ENCODE peak calls at places on chromosome 16, in ten cellular contexts. One of them, this sample, is unnamed.

GRCh38 chr16:51636913-51637743 is 486.1 kb upstream of the SALL1 start:
- DNase-seq in cardiac muscle cell: peak; percentile 10
- DNase-seq in A549: no peak
- DNase-seq in HAP-1: peak; percentile 18
- DNase-seq in right cardiac atrium: no peak
- DNase-seq in psoas muscle: no peak
- DNase-seq in PC-3: peak; percentile 6
- DNase-seq in right atrium auricular region: no peak
- DNase-seq in cardiac fibroblast: no peak
- DNase-seq in body of pancreas: no peak
- DNase-seq in this sample: peak; percentile 81

GRCh38 chr16:64339052-64339770 is 782.7 kb downstream of the CDH11 start:
- DNase-seq in right cardiac atrium: no peak
- DNase-seq in PC-3: peak; percentile 74
- DNase-seq in right atrium auricular region: no peak
- DNase-seq in HAP-1: no peak
- DNase-seq in psoas muscle: no peak
- DNase-seq in cardiac fibroblast: peak; percentile 87
- DNase-seq in body of pancreas: no peak
- DNase-seq in cardiac muscle cell: peak; percentile 24
- DNase-seq in A549: no peak
- DNase-seq in this sample: no peak

GRCh38 chr16:77833906-77834599 is 45.7 kb downstream of the VAT1L start:
- DNase-seq in A549: no peak
- DNase-seq in cardiac fibroblast: peak; percentile 86
- DNase-seq in cardiac muscle cell: peak; percentile 91
- DNase-seq in right atrium auricular region: no peak
- DNase-seq in right cardiac atrium: no peak
- DNase-seq in PC-3: no peak
- DNase-seq in psoas muscle: no peak
- DNase-seq in HAP-1: no peak
- DNase-seq in body of pancreas: no peak
- DNase-seq in this sample: peak; percentile 83

GRCh38 chr16:29806641-29807425 is 504 bp downstream of the MAZ start:
- DNase-seq in body of pancreas: peak; percentile 67
- DNase-seq in cardiac muscle cell: peak; percentile 48
- DNase-seq in A549: peak; percentile 88
- DNase-seq in psoas muscle: peak; percentile 76
- DNase-seq in PC-3: peak; percentile 50
- DNase-seq in right atrium auricular region: no peak
- DNase-seq in right cardiac atrium: peak; percentile 63
- DNase-seq in HAP-1: peak; percentile 70
- DNase-seq in cardiac fibroblast: peak; percentile 40
- DNase-seq in this sample: no peak

GRCh38 chr16:22348296-22348695 is 26.1 kb downstream of the CDR2 start:
- DNase-seq in right cardiac atrium: no peak
- DNase-seq in cardiac fibroblast: no peak
- DNase-seq in psoas muscle: no peak
- DNase-seq in PC-3: peak; percentile 67
- DNase-seq in HAP-1: no peak
- DNase-seq in right atrium auricular region: no peak
- DNase-seq in A549: no peak
- DNase-seq in cardiac muscle cell: no peak
- DNase-seq in body of pancreas: no peak
- DNase-seq in this sample: peak; percentile 90

GRCh38 chr16:16830401-16830800 is 451.5 kb downstream of the NPIPA7 start:
- DNase-seq in A549: peak; percentile 80
- DNase-seq in body of pancreas: no peak
- DNase-seq in cardiac muscle cell: no peak
- DNase-seq in right cardiac atrium: no peak
- DNase-seq in psoas muscle: no peak
- DNase-seq in right atrium auricular region: no peak
- DNase-seq in HAP-1: no peak
- DNase-seq in PC-3: no peak
- DNase-seq in cardiac fibroblast: no peak
- DNase-seq in this sample: no peak

GRCh38 chr16:75048546-75048945 is 49.7 kb downstream of the ZNRF1 start:
- DNase-seq in PC-3: no peak
- DNase-seq in HAP-1: no peak
- DNase-seq in psoas muscle: no peak
- DNase-seq in body of pancreas: no peak
- DNase-seq in right atrium auricular region: no peak
- DNase-seq in A549: no peak
- DNase-seq in cardiac muscle cell: no peak
- DNase-seq in right cardiac atrium: no peak
- DNase-seq in cardiac fibroblast: no peak
- DNase-seq in this sample: no peak

GRCh38 chr16:17784073-17784472 is 313.3 kb upstream of the XYLT1 start:
- DNase-seq in right cardiac atrium: no peak
- DNase-seq in PC-3: peak; percentile 4
- DNase-seq in right atrium auricular region: no peak
- DNase-seq in body of pancreas: no peak
- DNase-seq in cardiac muscle cell: no peak
- DNase-seq in HAP-1: no peak
- DNase-seq in A549: peak; percentile 7
- DNase-seq in cardiac fibroblast: peak; percentile 49
- DNase-seq in psoas muscle: no peak
- DNase-seq in this sample: no peak

GRCh38 chr16:72072514-72073342 is 9.7 kb downstream of the HPR start:
- DNase-seq in cardiac muscle cell: peak; percentile 89
- DNase-seq in right cardiac atrium: no peak
- DNase-seq in HAP-1: no peak
- DNase-seq in psoas muscle: no peak
- DNase-seq in body of pancreas: peak; percentile 31
- DNase-seq in A549: no peak
- DNase-seq in right atrium auricular region: no peak
- DNase-seq in PC-3: no peak
- DNase-seq in cardiac fibroblast: no peak
- DNase-seq in this sample: no peak

GRCh38 chr16:54425681-54426549 is 139.3 kb upstream of the IRX3 start:
- DNase-seq in right atrium auricular region: no peak
- DNase-seq in PC-3: no peak
- DNase-seq in body of pancreas: peak; percentile 60
- DNase-seq in cardiac fibroblast: no peak
- DNase-seq in right cardiac atrium: no peak
- DNase-seq in cardiac muscle cell: no peak
- DNase-seq in A549: no peak
- DNase-seq in psoas muscle: no peak
- DNase-seq in HAP-1: no peak
- DNase-seq in this sample: no peak

DNA sequence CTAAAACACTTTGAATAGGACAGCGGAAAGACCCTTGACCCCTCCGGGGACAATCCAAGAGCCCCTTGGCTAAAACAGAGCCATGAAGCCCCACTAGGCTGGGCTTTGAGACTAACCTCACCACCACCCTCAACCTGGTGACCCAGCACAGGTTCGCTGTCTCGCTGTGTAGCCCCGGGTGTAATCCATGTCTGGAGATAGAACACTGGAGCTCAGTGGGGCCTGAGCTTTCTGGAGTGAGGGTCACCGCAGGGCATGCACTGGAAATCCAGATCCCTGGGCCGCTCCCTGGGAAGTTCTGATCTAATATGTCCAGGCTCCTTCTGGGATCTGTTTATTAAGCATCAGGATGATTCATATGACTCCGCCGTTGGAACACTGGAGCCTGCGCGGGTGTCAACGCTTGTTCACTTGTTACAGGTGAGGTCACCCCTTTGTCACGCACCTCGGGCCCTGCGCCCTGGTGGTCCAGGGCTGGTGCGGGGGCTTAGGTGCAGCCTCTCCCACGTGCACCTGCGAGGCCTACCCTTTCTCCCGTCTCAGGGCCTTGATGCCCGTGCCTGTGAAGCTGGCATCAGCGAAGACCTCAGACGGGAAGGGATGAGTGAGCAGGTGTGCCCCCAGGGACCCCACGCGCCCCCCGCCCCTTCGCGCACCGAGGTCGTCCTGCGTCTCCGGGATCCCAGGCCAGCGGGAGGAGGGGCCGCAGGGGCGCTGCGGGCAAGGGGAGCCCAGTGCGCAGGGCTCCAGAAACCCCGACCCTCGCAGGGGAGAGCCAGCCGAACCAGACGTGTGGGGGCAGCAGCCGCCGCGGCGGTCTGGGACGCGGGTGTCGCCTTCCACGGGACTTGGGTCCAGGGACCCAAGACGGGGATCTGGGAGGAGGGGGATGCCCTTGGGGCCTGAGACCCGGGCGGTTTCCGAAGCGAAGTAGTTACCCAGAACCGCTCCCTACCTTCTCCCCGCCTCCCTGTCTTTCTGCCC is 224.1 kb upstream of the FOXF1 start:
- DNase-seq in right atrium auricular region: no peak
- DNase-seq in right cardiac atrium: no peak
- DNase-seq in cardiac muscle cell: no peak
- DNase-seq in cardiac fibroblast: no peak
- DNase-seq in A549: no peak
- DNase-seq in body of pancreas: no peak
- DNase-seq in PC-3: no peak
- DNase-seq in HAP-1: no peak
- DNase-seq in psoas muscle: no peak
- DNase-seq in this sample: no peak
- H3K4me3 ChIP-seq in right atrium auricular region: no peak overlapping the region
- H3K4me3 ChIP-seq in right cardiac atrium: no peak overlapping the region
- H3K4me3 ChIP-seq in cardiac muscle cell: peak overlapping the region; percentile 27
- H3K4me3 ChIP-seq in cardiac fibroblast: no peak overlapping the region
- H3K4me3 ChIP-seq in A549: no peak overlapping the region
- H3K4me3 ChIP-seq in body of pancreas: no peak overlapping the region
- H3K4me3 ChIP-seq in PC-3: no peak overlapping the region
- H3K4me3 ChIP-seq in HAP-1: no peak overlapping the region
- H3K4me3 ChIP-seq in psoas muscle: no peak overlapping the region
- H3K4me3 ChIP-seq in this sample: no peak overlapping the region

DNA sequence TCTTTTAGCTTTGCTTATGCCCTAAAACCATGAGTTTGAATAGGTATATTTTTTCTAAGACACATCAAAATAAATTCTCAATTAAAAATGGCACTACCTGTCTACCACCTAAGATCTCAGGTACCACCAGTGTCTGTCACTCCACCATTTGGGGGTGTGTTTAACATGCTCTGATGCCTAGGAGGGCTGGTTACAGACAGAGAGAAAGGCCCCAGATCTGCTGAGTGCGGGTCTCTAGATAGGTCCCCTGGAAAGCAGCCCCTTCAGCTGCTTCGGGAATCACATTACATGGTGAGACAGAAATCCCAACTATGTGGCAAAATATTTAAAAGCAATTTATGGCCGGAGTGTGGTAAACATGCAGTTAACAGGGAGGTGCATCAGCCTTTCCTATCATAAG is 653 bp upstream of the VAC14 start:
- DNase-seq in body of pancreas: no peak
- DNase-seq in right atrium auricular region: no peak
- DNase-seq in right cardiac atrium: no peak
- DNase-seq in HAP-1: no peak
- DNase-seq in cardiac fibroblast: no peak
- DNase-seq in psoas muscle: no peak
- DNase-seq in PC-3: no peak
- DNase-seq in A549: no peak
- DNase-seq in cardiac muscle cell: no peak
- DNase-seq in this sample: no peak
- H3K4me3 ChIP-seq in body of pancreas: no peak overlapping the region
- H3K4me3 ChIP-seq in right atrium auricular region: peak overlapping the region; percentile 96
- H3K4me3 ChIP-seq in right cardiac atrium: no peak overlapping the region
- H3K4me3 ChIP-seq in HAP-1: no peak overlapping the region
- H3K4me3 ChIP-seq in cardiac fibroblast: no peak overlapping the region
- H3K4me3 ChIP-seq in psoas muscle: peak overlapping the region; percentile 92
- H3K4me3 ChIP-seq in PC-3: peak overlapping the region; percentile 73
- H3K4me3 ChIP-seq in A549: peak overlapping the region; percentile 80
- H3K4me3 ChIP-seq in cardiac muscle cell: peak overlapping the region; percentile 84
- H3K4me3 ChIP-seq in this sample: no peak overlapping the region

GRCh38 chr16:49701867-49702494 is 153.9 kb downstream of the ZNF423 start:
- DNase-seq in cardiac muscle cell: peak; percentile 94
- DNase-seq in right atrium auricular region: peak; percentile 90
- DNase-seq in body of pancreas: peak; percentile 33
- DNase-seq in cardiac fibroblast: no peak
- DNase-seq in right cardiac atrium: peak; percentile 87
- DNase-seq in A549: no peak
- DNase-seq in psoas muscle: peak; percentile 88
- DNase-seq in PC-3: no peak
- DNase-seq in HAP-1: peak; percentile 89
- DNase-seq in this sample: no peak
- H3K4me3 ChIP-seq in cardiac muscle cell: peak overlapping the region; percentile 12
- H3K4me3 ChIP-seq in right atrium auricular region: no peak overlapping the region
- H3K4me3 ChIP-seq in body of pancreas: no peak overlapping the region
- H3K4me3 ChIP-seq in cardiac fibroblast: no peak overlapping the region
- H3K4me3 ChIP-seq in right cardiac atrium: no peak overlapping the region
- H3K4me3 ChIP-seq in A549: no peak overlapping the region
- H3K4me3 ChIP-seq in psoas muscle: no peak overlapping the region
- H3K4me3 ChIP-seq in PC-3: no peak overlapping the region
- H3K4me3 ChIP-seq in HAP-1: no peak overlapping the region
- H3K4me3 ChIP-seq in this sample: no peak overlapping the region

GRCh38 chr16:87041286-87041685 is 275.9 kb downstream of the C16orf95 start:
- DNase-seq in PC-3: no peak
- DNase-seq in cardiac fibroblast: no peak
- DNase-seq in body of pancreas: no peak
- DNase-seq in right cardiac atrium: no peak
- DNase-seq in HAP-1: no peak
- DNase-seq in cardiac muscle cell: no peak
- DNase-seq in psoas muscle: no peak
- DNase-seq in A549: no peak
- DNase-seq in right atrium auricular region: no peak
- DNase-seq in this sample: no peak
- H3K4me3 ChIP-seq in PC-3: no peak overlapping the region
- H3K4me3 ChIP-seq in cardiac fibroblast: no peak overlapping the region
- H3K4me3 ChIP-seq in body of pancreas: no peak overlapping the region
- H3K4me3 ChIP-seq in right cardiac atrium: no peak overlapping the region
- H3K4me3 ChIP-seq in HAP-1: no peak overlapping the region
- H3K4me3 ChIP-seq in cardiac muscle cell: no peak overlapping the region
- H3K4me3 ChIP-seq in psoas muscle: no peak overlapping the region
- H3K4me3 ChIP-seq in A549: no peak overlapping the region
- H3K4me3 ChIP-seq in right atrium auricular region: no peak overlapping the region
- H3K4me3 ChIP-seq in this sample: no peak overlapping the region

GRCh38 chr16:88531346-88531745 is 38.9 kb upstream of the ZC3H18 start:
- DNase-seq in HAP-1: no peak
- DNase-seq in cardiac muscle cell: no peak
- DNase-seq in right cardiac atrium: no peak
- DNase-seq in A549: no peak
- DNase-seq in right atrium auricular region: no peak
- DNase-seq in psoas muscle: peak; percentile 32
- DNase-seq in PC-3: no peak
- DNase-seq in body of pancreas: no peak
- DNase-seq in cardiac fibroblast: no peak
- DNase-seq in this sample: no peak

GRCh38 chr16:88533945-88534641 is 36.1 kb upstream of the ZC3H18 start:
- DNase-seq in cardiac muscle cell: peak; percentile 67
- DNase-seq in right atrium auricular region: peak; percentile 68
- DNase-seq in body of pancreas: peak; percentile 56
- DNase-seq in cardiac fibroblast: peak; percentile 58
- DNase-seq in PC-3: peak; percentile 64
- DNase-seq in A549: peak; percentile 76
- DNase-seq in HAP-1: no peak
- DNase-seq in psoas muscle: peak; percentile 90
- DNase-seq in right cardiac atrium: peak; percentile 76
- DNase-seq in this sample: peak; percentile 30

GRCh38 chr16:88531931-88532433 is 38.2 kb upstream of the ZC3H18 start:
- DNase-seq in HAP-1: no peak
- DNase-seq in cardiac muscle cell: no peak
- DNase-seq in psoas muscle: peak; percentile 48
- DNase-seq in cardiac fibroblast: no peak
- DNase-seq in right cardiac atrium: peak; percentile 25
- DNase-seq in PC-3: no peak
- DNase-seq in body of pancreas: peak; percentile 1
- DNase-seq in A549: no peak
- DNase-seq in right atrium auricular region: no peak
- DNase-seq in this sample: no peak

GRCh38 chr16:88533381-88533831 is 36.8 kb upstream of the ZC3H18 start:
- DNase-seq in PC-3: peak; percentile 32
- DNase-seq in cardiac muscle cell: peak; percentile 25
- DNase-seq in right cardiac atrium: no peak
- DNase-seq in body of pancreas: no peak
- DNase-seq in right atrium auricular region: no peak
- DNase-seq in HAP-1: no peak
- DNase-seq in A549: no peak
- DNase-seq in cardiac fibroblast: peak; percentile 43
- DNase-seq in psoas muscle: peak; percentile 60
- DNase-seq in this sample: peak; percentile 12

GRCh38 chr16:88532434-88533241 is 37.6 kb upstream of the ZC3H18 start:
- DNase-seq in A549: no peak
- DNase-seq in cardiac muscle cell: no peak
- DNase-seq in cardiac fibroblast: no peak
- DNase-seq in right atrium auricular region: no peak
- DNase-seq in HAP-1: no peak
- DNase-seq in body of pancreas: peak; percentile 12
- DNase-seq in right cardiac atrium: no peak
- DNase-seq in psoas muscle: peak; percentile 42
- DNase-seq in PC-3: no peak
- DNase-seq in this sample: no peak
- H3K4me3 ChIP-seq in A549: no peak overlapping the region
- H3K4me3 ChIP-seq in cardiac muscle cell: no peak overlapping the region
- H3K4me3 ChIP-seq in cardiac fibroblast: no peak overlapping the region
- H3K4me3 ChIP-seq in right atrium auricular region: peak overlapping the region; percentile 69
- H3K4me3 ChIP-seq in HAP-1: no peak overlapping the region
- H3K4me3 ChIP-seq in body of pancreas: no peak overlapping the region
- H3K4me3 ChIP-seq in right cardiac atrium: no peak overlapping the region
- H3K4me3 ChIP-seq in psoas muscle: peak overlapping the region; percentile 70
- H3K4me3 ChIP-seq in PC-3: peak overlapping the region; percentile 57
- H3K4me3 ChIP-seq in this sample: peak overlapping the region; percentile 42